ENCODE peak calls at places on chromosomes 3 and 15, in ten cellular contexts. O is AG08395; U is NCI-H2081; E is spleen; K is activated effector memory CD4-positive, alpha-beta T cell treated with anti-CD3 and anti-CD28 coated beads, Interleukin-2, amount 50 U/mL, for 16 hours; G is activated naive CD4-positive, alpha-beta T cell treated with anti-CD3 and anti-CD28 coated beads, Interleukin-2, amount 10 ng/mL, durations not matched to agents 7 days and 5 days; P is AG08396; L is stimulated activated CD8-positive, alpha-beta memory T cell treated with anti-CD3 and anti-CD28 coated beads, Interleukin-15, amount 100 ng/mL, for 48 hours; R is A172; V is Calu3. W is an unnamed sample.
A peak's percentile ranks its signal among the peaks of the same experiment; 100 is the strongest.

GRCh38 chr3:46576899-46577298 is 10.8 kb upstream of the LRRC2 start:
- DNase-seq in E (no peak), L (no peak), P (no peak), U (no peak), G (no peak), K (no peak), R (no peak), V (no peak), O (no peak), W (no peak)

GRCh38 chr15:68469162-68470048 is 37.4 kb upstream of the ITGA11 start:
- DNase-seq in L (no peak), E (no peak), O (peak; percentile 44), P (no peak), U (no peak), G (no peak), K (no peak), V (no peak), R (no peak), W (no peak)

GRCh38 chr15:33099213-33099612 is 95.3 kb downstream of the FMN1 start:
- DNase-seq in U (no peak), G (no peak), K (no peak), R (no peak), O (no peak), L (no peak), V (no peak), E (no peak), P (no peak), W (no peak)

GRCh38 chr3:141955163-141955562 is 78.7 kb downstream of the ATP1B3 start:
- DNase-seq in V (no peak), K (no peak), U (no peak), R (peak; percentile 53), G (no peak), P (peak; percentile 27), O (peak; percentile 48), E (no peak), L (no peak), W (no peak)

GRCh38 chr15:63517614-63518013 is 13.2 kb downstream of the USP3 start:
- DNase-seq in O (no peak), U (no peak), E (no peak), P (no peak), G (no peak), R (no peak), L (no peak), V (peak; percentile 16), K (no peak), W (no peak)

GRCh38 chr15:82950746-82951370 is 1.7 kb downstream of the HOMER2 start:
- DNase-seq in K (no peak), U (no peak), R (no peak), E (no peak), L (peak; percentile 2), G (peak; percentile 36), O (no peak), P (no peak), V (no peak), W (peak; percentile 36)

GRCh38 chr15:20646529-20647142 is 105.0 kb upstream of the GOLGA6L6 start:
- DNase-seq in P (peak; percentile 5), O (no peak), E (peak; percentile 76), V (no peak), U (no peak), L (no peak), R (no peak), K (no peak), G (no peak), W (no peak)

GRCh38 chr3:64176461-64176996 is 48.7 kb downstream of the PRICKLE2 start:
- DNase-seq in U (no peak), K (no peak), V (no peak), R (no peak), G (no peak), L (no peak), P (no peak), E (no peak), O (no peak), W (no peak)

GRCh38 chr15:65066635-65067333 is 1.0 kb downstream of the RASL12 start:
- DNase-seq in V (no peak), U (no peak), L (no peak), P (no peak), E (no peak), G (no peak), K (no peak), R (no peak), O (no peak), W (no peak)

GRCh38 chr15:74763416-74763815 is 14.8 kb downstream of the CYP1A2 start:
- DNase-seq in P (no peak), U (no peak), L (no peak), G (no peak), K (no peak), V (no peak), E (no peak), O (no peak), R (no peak), W (no peak)

GRCh38 chr3:138440137-138440536 is 5.7 kb downstream of the ESYT3 start:
- DNase-seq in P (no peak), E (no peak), U (no peak), K (no peak), V (no peak), L (no peak), O (peak; percentile 36), G (no peak), R (peak; percentile 28), W (no peak)

W was measured in G401.